ENCODE peak calls at places on chromosomes 4 and X, in six cellular contexts. V is RPMI7951, B is WTC11, E is endothelial cell, I is posterior vena cava, N is fibroblast of lung. D is an unnamed sample.

GRCh38 chr4:38696697-38697096 is 32.7 kb downstream of the KLF3 start:
- DNase-seq in E (no peak), N (no peak), B (no peak), V (no peak), I (no peak), D (no peak)

GRCh38 chr4:38424171-38424871 is 239.7 kb upstream of the KLF3 start:
- DNase-seq in N (no peak), V (no peak), B (peak), E (peak), I (no peak), D (peak)

GRCh38 chrX:776529-777230 is 146.1 kb downstream of the SHOX start:
- DNase-seq in E (no peak), N (no peak), B (no peak), I (peak), V (no peak), D (no peak)

GRCh38 chrX:71541546-71542022 is 8.7 kb downstream of the OGT start:
- DNase-seq in N (peak), I (no peak), B (no peak), E (no peak), V (peak), D (no peak)

GRCh38 chr4:13844740-13845139 is 217.2 kb upstream of the BOD1L1 start:
- DNase-seq in I (no peak), N (no peak), B (no peak), E (no peak), V (no peak), D (no peak)

GRCh38 chrX:129877401-129877800 is 28.6 kb upstream of the UTP14A start:
- DNase-seq in V (peak), I (no peak), E (no peak), N (peak), B (no peak), D (no peak)

GRCh38 chr4:42398448-42399355 is 1.4 kb downstream of the SHISA3 start:
- DNase-seq in I (no peak), V (no peak), E (no peak), N (no peak), B (peak), D (peak)

GRCh38 chr4:71006203-71006907 is 12.9 kb downstream of the DCK start:
- DNase-seq in B (no peak), V (no peak), E (no peak), I (no peak), N (no peak), D (no peak)

GRCh38 chr4:177460460-177460859 is 18.2 kb upstream of the AGA start:
- DNase-seq in V (no peak), I (no peak), B (no peak), E (no peak), N (no peak), D (no peak)

GRCh38 chrX:37609727-37610126 is 38.3 kb downstream of the LANCL3 start:
- DNase-seq in E (no peak), B (no peak), N (no peak), I (no peak), V (no peak), D (no peak)

GRCh38 chr4:20997886-20998285 is 297.6 kb downstream of the PACRGL start:
- DNase-seq in I (no peak), B (no peak), E (no peak), N (no peak), V (no peak), D (no peak)

GRCh38 chr4:80202784-80203553 is 5.7 kb downstream of the PRDM8 start:
- DNase-seq in I (peak), E (peak), B (peak), N (peak), V (peak), D (peak)

GRCh38 chr4:121256887-121257426 is 92.8 kb upstream of the TNIP3 start:
- DNase-seq in V (no peak), E (no peak), N (peak), I (no peak), B (no peak), D (no peak)

GRCh38 chr4:6236816-6237390 is 32.7 kb upstream of the WFS1 start:
- DNase-seq in V (no peak), I (peak), B (no peak), E (no peak), N (no peak), D (no peak)

GRCh38 chr4:26032142-26032541 is 118.1 kb downstream of the SMIM20 start:
- DNase-seq in E (no peak), V (peak), N (peak), B (no peak), I (no peak), D (no peak)

GRCh38 chr4:8543623-8544022 is 36.6 kb upstream of the GPR78 start:
- DNase-seq in E (no peak), B (no peak), N (no peak), V (no peak), I (peak), D (no peak)

GRCh38 chr4:76308548-76308947 is 2.0 kb downstream of the STBD1 start:
- DNase-seq in B (no peak), V (peak), I (no peak), N (no peak), E (no peak), D (no peak)

GRCh38 chr4:138702471-138702870 is 313.1 kb upstream of the NOCT start:
- DNase-seq in I (no peak), N (no peak), B (no peak), E (no peak), V (no peak), D (no peak)

GRCh38 chr4:86496094-86497060 is 97.7 kb upstream of the PTPN13 start:
- DNase-seq in E (peak), N (peak), V (peak), I (no peak), B (peak), D (peak)

GRCh38 chr4:101753702-101754101 is 36.8 kb upstream of the BANK1 start:
- DNase-seq in V (no peak), N (peak), E (no peak), B (no peak), I (no peak), D (no peak)

GRCh38 chr4:128322986-128323385 is 35.4 kb upstream of the PGRMC2 start:
- DNase-seq in N (peak), E (no peak), B (no peak), I (no peak), V (peak), D (no peak)

GRCh38 chrX:129790808-129791207 is 11.1 kb downstream of the SASH3 start:
- DNase-seq in B (no peak), V (no peak), N (no peak), E (no peak), I (no peak), D (no peak)

GRCh38 chr4:184807797-184808718 is 17.7 kb downstream of the ACSL1 start:
- DNase-seq in V (peak), N (peak), I (no peak), B (peak), E (no peak), D (peak)

GRCh38 chr4:56435748-56436442 is at the start of gene PAICS:
- DNase-seq in I (peak), B (peak), V (peak), E (peak), N (peak), D (peak)

GRCh38 chr4:55445921-55446577 is 50.3 kb downstream of the TMEM165 start:
- DNase-seq in I (no peak), N (peak), E (no peak), B (no peak), V (peak), D (no peak)

GRCh38 chrX:11768039-11768438 is 10.0 kb downstream of the MSL3 start:
- DNase-seq in N (no peak), V (no peak), I (no peak), B (no peak), E (no peak), D (no peak)

GRCh38 chr4:20603671-20604313 is 96.5 kb upstream of the PACRGL start:
- DNase-seq in N (peak), E (no peak), I (no peak), B (no peak), V (peak), D (no peak)

GRCh38 chr4:138107023-138107422 is 135.1 kb downstream of the SLC7A11 start:
- DNase-seq in N (no peak), I (no peak), V (no peak), B (no peak), E (no peak), D (no peak)

GRCh38 chr4:130675262-130675661 is 1579.3 kb downstream of the C4orf33 start:
- DNase-seq in V (no peak), B (no peak), N (no peak), E (no peak), I (no peak), D (no peak)

GRCh38 chr4:171812377-171813194 is 618 bp upstream of the GALNTL6 start:
- DNase-seq in N (peak), V (no peak), B (peak), I (no peak), E (peak), D (peak)

GRCh38 chr4:182562350-182562749 is 319.1 kb downstream of the TENM3 start:
- DNase-seq in N (no peak), V (peak), E (no peak), B (no peak), I (no peak), D (no peak)

GRCh38 chr4:21753084-21753760 is 195.3 kb downstream of the KCNIP4 start:
- DNase-seq in N (no peak), E (no peak), V (no peak), B (no peak), I (no peak), D (no peak)

GRCh38 chr4:7655549-7656243 is 221.0 kb upstream of the PSAPL1 start:
- DNase-seq in N (peak), B (no peak), I (peak), V (peak), E (no peak), D (peak)